ENCODE peak calls at places on chromosomes 1 and 21, in four cellular contexts. Z, G, J and L are unnamed samples.

GRCh38 chr1:18938707-18939070 is 17.8 kb downstream of the IFFO2 start:
- DNase-seq in Z (no peak), G (no peak), J (no peak), L (no peak)

GRCh38 chr1:178134061-178134460 is 40.2 kb downstream of the RASAL2 start:
- DNase-seq in G (peak), Z (no peak), J (no peak), L (no peak)

GRCh38 chr1:231091853-231092301 is 51.8 kb upstream of the FAM89A start:
- DNase-seq in J (no peak), G (peak), Z (no peak), L (no peak)

GRCh38 chr21:32372755-32373154 is 20.1 kb downstream of the URB1 start:
- DNase-seq in J (peak), G (no peak), Z (no peak), L (no peak)

GRCh38 chr21:32886339-32886738 is 114.8 kb upstream of the PAXBP1 start:
- DNase-seq in G (no peak), Z (no peak), J (peak), L (no peak)

GRCh38 chr1:243708210-243708609 is 141.8 kb downstream of the AKT3 start:
- DNase-seq in J (no peak), G (peak), Z (no peak), L (no peak)

GRCh38 chr1:38586993-38587646 is 272.5 kb downstream of the RRAGC start:
- DNase-seq in Z (no peak), J (peak), G (peak), L (no peak)

GRCh38 chr21:34691396-34692032 is 22.7 kb downstream of the CLIC6 start:
- DNase-seq in J (peak), Z (no peak), G (no peak), L (no peak)

GRCh38 chr1:108194051-108194450 is 6.1 kb downstream of the SLC25A24 start:
- DNase-seq in Z (no peak), J (no peak), G (no peak), L (no peak)

GRCh38 chr1:86833461-86834215 is 80.3 kb downstream of the SELENOF start:
- DNase-seq in G (peak), Z (peak), J (peak), L (peak)

GRCh38 chr21:36141513-36141925 is 6.6 kb downstream of the CBR3 start:
- DNase-seq in G (peak), Z (peak), J (peak), L (peak)

GRCh38 chr1:151729966-151730291 is 8.6 kb downstream of the RIIAD1 start:
- DNase-seq in J (no peak), Z (no peak), G (no peak), L (no peak)

GRCh38 chr1:185559684-185560310 is 174.4 kb upstream of the HMCN1 start:
- DNase-seq in Z (no peak), G (no peak), J (peak), L (no peak)

GRCh38 chr1:207825719-207826556 is 74.1 kb downstream of the CD46 start:
- DNase-seq in J (no peak), G (no peak), Z (no peak), L (no peak)

GRCh38 chr1:243549108-243549507 is 293.3 kb downstream of the SDCCAG8 start:
- DNase-seq in G (no peak), Z (no peak), J (no peak), L (no peak)

GRCh38 chr1:191709215-191709614 is 449.0 kb upstream of the RGS18 start:
- DNase-seq in Z (no peak), J (no peak), G (no peak), L (no peak)

GRCh38 chr21:35256468-35256988 is 207.4 kb upstream of the RUNX1 start:
- DNase-seq in Z (peak), J (peak), G (peak), L (peak)

GRCh38 chr1:39540504-39541031 is 36.0 kb downstream of the PABPC4 start:
- DNase-seq in G (no peak), Z (no peak), J (peak), L (no peak)

GRCh38 chr1:55860816-55861519 is 645.8 kb upstream of the USP24 start:
- DNase-seq in Z (no peak), J (no peak), G (no peak), L (no peak)

GRCh38 chr1:43255438-43256210 is 14.2 kb upstream of the TMEM125 start:
- DNase-seq in G (no peak), Z (no peak), J (no peak), L (no peak)

GRCh38 chr1:98364544-98364943 is 297.0 kb upstream of the SNX7 start:
- DNase-seq in G (no peak), J (no peak), Z (no peak), L (no peak)

GRCh38 chr21:43286196-43286595 is 117.4 kb downstream of the CRYAA start:
- DNase-seq in G (no peak), Z (no peak), J (no peak), L (no peak)

GRCh38 chr1:85283475-85284199 is 7.2 kb upstream of the BCL10 start:
- DNase-seq in G (no peak), Z (peak), J (peak), L (no peak)

GRCh38 chr1:227016990-227017389 is 76.9 kb downstream of the COQ8A start:
- DNase-seq in J (no peak), Z (no peak), G (no peak), L (no peak)